ENCODE peak calls at places on chromosomes 5 and 9, in five cellular contexts. One of them, this sample, is unnamed.

GRCh38 chr5:120388016-120388781 is 75.9 kb upstream of the PRR16 start:
- DNase-seq in heart left ventricle: no peak
- DNase-seq in IMR-90: peak
- DNase-seq in endodermal cell: no peak
- DNase-seq in body of pancreas: no peak
- DNase-seq in this sample: no peak

GRCh38 chr5:78486223-78486622 is 125.8 kb downstream of the SCAMP1 start:
- DNase-seq in heart left ventricle: no peak
- DNase-seq in IMR-90: no peak
- DNase-seq in endodermal cell: no peak
- DNase-seq in body of pancreas: no peak
- DNase-seq in this sample: no peak

GRCh38 chr5:75236322-75237316 is at the start of gene ANKRD31:
- DNase-seq in heart left ventricle: peak
- DNase-seq in IMR-90: peak
- DNase-seq in endodermal cell: peak
- DNase-seq in body of pancreas: peak
- DNase-seq in this sample: peak

GRCh38 chr5:94577466-94578245 is 40.7 kb downstream of the KIAA0825 start:
- DNase-seq in heart left ventricle: no peak
- DNase-seq in IMR-90: no peak
- DNase-seq in endodermal cell: no peak
- DNase-seq in body of pancreas: no peak
- DNase-seq in this sample: no peak

GRCh38 chr9:15180124-15180523 is 126.9 kb downstream of the TTC39B start:
- DNase-seq in heart left ventricle: no peak
- DNase-seq in IMR-90: no peak
- DNase-seq in endodermal cell: no peak
- DNase-seq in body of pancreas: no peak
- DNase-seq in this sample: no peak

GRCh38 chr5:40066616-40067015 is 613.1 kb upstream of the PTGER4 start:
- DNase-seq in heart left ventricle: no peak
- DNase-seq in IMR-90: no peak
- DNase-seq in endodermal cell: no peak
- DNase-seq in body of pancreas: no peak
- DNase-seq in this sample: no peak

GRCh38 chr5:128036961-128037360 is 46.6 kb upstream of the SLC12A2 start:
- DNase-seq in heart left ventricle: no peak
- DNase-seq in IMR-90: peak
- DNase-seq in endodermal cell: no peak
- DNase-seq in body of pancreas: peak
- DNase-seq in this sample: no peak

GRCh38 chr5:169978744-169979143 is 1.6 kb downstream of the INSYN2B start:
- DNase-seq in heart left ventricle: no peak
- DNase-seq in IMR-90: no peak
- DNase-seq in endodermal cell: no peak
- DNase-seq in body of pancreas: no peak
- DNase-seq in this sample: no peak

GRCh38 chr9:112925058-112925641 is 34.5 kb upstream of the SLC46A2 start:
- DNase-seq in heart left ventricle: no peak
- DNase-seq in IMR-90: peak
- DNase-seq in endodermal cell: peak
- DNase-seq in body of pancreas: peak
- DNase-seq in this sample: no peak

GRCh38 chr5:53874409-53874808 is 314.0 kb downstream of the NDUFS4 start:
- DNase-seq in heart left ventricle: no peak
- DNase-seq in IMR-90: no peak
- DNase-seq in endodermal cell: peak
- DNase-seq in body of pancreas: no peak
- DNase-seq in this sample: no peak

GRCh38 chr9:124602632-124603031 is 95.4 kb upstream of the NR5A1 start:
- DNase-seq in heart left ventricle: no peak
- DNase-seq in IMR-90: no peak
- DNase-seq in endodermal cell: no peak
- DNase-seq in body of pancreas: no peak
- DNase-seq in this sample: no peak

GRCh38 chr5:168776023-168776422 is 196.9 kb upstream of the PANK3 start:
- DNase-seq in heart left ventricle: no peak
- DNase-seq in IMR-90: no peak
- DNase-seq in endodermal cell: no peak
- DNase-seq in body of pancreas: no peak
- DNase-seq in this sample: no peak

GRCh38 chr5:132010645-132011560 is 555 bp downstream of the ACSL6 start:
- DNase-seq in heart left ventricle: no peak
- DNase-seq in IMR-90: no peak
- DNase-seq in endodermal cell: peak
- DNase-seq in body of pancreas: no peak
- DNase-seq in this sample: no peak

GRCh38 chr5:142171270-142171669 is 62.7 kb downstream of the NDFIP1 start:
- DNase-seq in heart left ventricle: no peak
- DNase-seq in IMR-90: no peak
- DNase-seq in endodermal cell: peak
- DNase-seq in body of pancreas: no peak
- DNase-seq in this sample: no peak
- TF ChIP-seq CTCF in heart left ventricle: no peak
- TF ChIP-seq CTCF in IMR-90: no peak
- TF ChIP-seq CTCF in endodermal cell: peak
- TF ChIP-seq CTCF in body of pancreas: no peak
- TF ChIP-seq CTCF in this sample: no peak

DNA sequence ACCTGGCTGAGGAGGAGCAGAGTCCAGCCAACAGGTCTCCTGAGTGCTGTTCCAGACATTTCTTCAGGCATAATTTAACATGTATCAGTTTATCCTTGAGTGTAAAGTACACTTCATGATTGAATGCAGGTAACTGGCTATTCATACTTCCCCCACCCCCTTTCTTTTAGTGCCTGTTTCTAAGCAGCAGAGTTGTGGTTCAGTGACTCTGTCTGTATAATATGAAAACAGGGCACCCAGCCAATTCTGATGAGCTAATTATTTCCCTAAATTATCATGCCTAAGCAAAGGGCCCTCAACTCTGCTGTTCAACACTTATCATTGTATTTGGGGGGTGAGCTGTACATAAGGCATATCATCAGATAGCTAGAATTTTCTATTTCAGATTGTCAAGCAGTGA is 51.9 kb upstream of the ZSWIM6 start:
- DNase-seq in heart left ventricle: peak
- DNase-seq in IMR-90: peak
- DNase-seq in endodermal cell: no peak
- DNase-seq in body of pancreas: peak
- DNase-seq in this sample: no peak
- H3K27ac ChIP-seq in heart left ventricle: no peak
- H3K27ac ChIP-seq in IMR-90: no peak
- H3K27ac ChIP-seq in endodermal cell: no peak
- H3K27ac ChIP-seq in body of pancreas: peak
- H3K27ac ChIP-seq in this sample: no peak

GRCh38 chr9:126342621-126343031 is 16.0 kb downstream of the MVB12B start:
- DNase-seq in heart left ventricle: no peak
- DNase-seq in IMR-90: no peak
- DNase-seq in endodermal cell: no peak
- DNase-seq in body of pancreas: no peak
- DNase-seq in this sample: peak
- H3K4me3 ChIP-seq in heart left ventricle: no peak
- H3K4me3 ChIP-seq in IMR-90: no peak
- H3K4me3 ChIP-seq in endodermal cell: no peak
- H3K4me3 ChIP-seq in body of pancreas: no peak
- H3K4me3 ChIP-seq in this sample: no peak

DNA sequence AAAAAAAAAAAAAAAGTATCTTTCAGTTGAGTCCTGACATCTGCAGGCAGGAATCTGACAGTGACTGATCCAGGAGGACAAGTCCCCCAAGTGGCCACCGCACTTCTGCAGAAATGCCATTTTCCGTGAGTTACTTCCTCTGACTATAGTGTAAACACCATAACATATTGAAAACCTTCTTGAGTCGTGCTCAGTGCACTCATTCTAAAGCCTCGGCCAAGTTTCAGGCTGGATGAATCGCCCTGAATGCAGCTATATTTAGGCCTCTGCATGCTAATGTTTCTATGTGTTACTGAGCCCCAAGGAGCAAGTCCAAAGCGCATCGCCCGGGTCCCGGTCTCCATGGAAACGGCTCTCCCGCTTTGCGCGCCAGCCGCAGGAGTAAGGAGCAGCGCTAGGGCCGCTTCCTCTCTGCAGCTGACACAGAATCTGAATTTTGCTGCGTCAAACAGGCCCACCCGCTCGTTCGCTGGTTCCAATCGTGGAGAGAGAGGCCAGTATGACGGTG is 335.4 kb downstream of the MSX2 start:
- DNase-seq in heart left ventricle: peak
- DNase-seq in IMR-90: peak
- DNase-seq in endodermal cell: peak
- DNase-seq in body of pancreas: peak
- DNase-seq in this sample: no peak
- TF ChIP-seq CTCF in heart left ventricle: no peak
- TF ChIP-seq CTCF in IMR-90: peak
- TF ChIP-seq CTCF in endodermal cell: peak
- TF ChIP-seq CTCF in body of pancreas: no peak
- TF ChIP-seq CTCF in this sample: no peak

GRCh38 chr9:85108229-85108628 is 438.7 kb downstream of the NTRK2 start:
- DNase-seq in heart left ventricle: no peak
- DNase-seq in IMR-90: no peak
- DNase-seq in endodermal cell: no peak
- DNase-seq in body of pancreas: no peak
- DNase-seq in this sample: no peak
- H3K27ac ChIP-seq in heart left ventricle: no peak
- H3K27ac ChIP-seq in IMR-90: no peak
- H3K27ac ChIP-seq in endodermal cell: no peak
- H3K27ac ChIP-seq in body of pancreas: no peak
- H3K27ac ChIP-seq in this sample: no peak

GRCh38 chr9:130936285-130937117 is 2.5 kb downstream of the FIBCD1 start:
- DNase-seq in heart left ventricle: no peak
- DNase-seq in IMR-90: peak
- DNase-seq in endodermal cell: peak
- DNase-seq in body of pancreas: no peak
- DNase-seq in this sample: peak

GRCh38 chr9:130939405-130939941 is 426 bp upstream of the FIBCD1 start:
- DNase-seq in heart left ventricle: no peak
- DNase-seq in IMR-90: peak
- DNase-seq in endodermal cell: no peak
- DNase-seq in body of pancreas: no peak
- DNase-seq in this sample: no peak

GRCh38 chr9:130938652-130939404 is at the start of gene FIBCD1:
- DNase-seq in heart left ventricle: no peak
- DNase-seq in IMR-90: peak
- DNase-seq in endodermal cell: peak
- DNase-seq in body of pancreas: no peak
- DNase-seq in this sample: no peak

GRCh38 chr9:130937146-130938076 is 1.6 kb downstream of the FIBCD1 start:
- DNase-seq in heart left ventricle: no peak
- DNase-seq in IMR-90: no peak
- DNase-seq in endodermal cell: peak
- DNase-seq in body of pancreas: no peak
- DNase-seq in this sample: no peak

GRCh38 chr9:130938184-130938651 is 829 bp downstream of the FIBCD1 start:
- DNase-seq in heart left ventricle: no peak
- DNase-seq in IMR-90: no peak
- DNase-seq in endodermal cell: no peak
- DNase-seq in body of pancreas: no peak
- DNase-seq in this sample: no peak
- H3K4me3 ChIP-seq in heart left ventricle: peak
- H3K4me3 ChIP-seq in IMR-90: peak
- H3K4me3 ChIP-seq in endodermal cell: peak
- H3K4me3 ChIP-seq in body of pancreas: no peak
- H3K4me3 ChIP-seq in this sample: peak

GRCh38 chr9:95116002-95116819 is 201.3 kb downstream of the FANCC start:
- DNase-seq in heart left ventricle: no peak
- DNase-seq in IMR-90: no peak
- DNase-seq in endodermal cell: peak
- DNase-seq in body of pancreas: peak
- DNase-seq in this sample: no peak
- TF ChIP-seq CTCF in heart left ventricle: no peak
- TF ChIP-seq CTCF in IMR-90: no peak
- TF ChIP-seq CTCF in endodermal cell: peak
- TF ChIP-seq CTCF in body of pancreas: peak
- TF ChIP-seq CTCF in this sample: peak

GRCh38 chr9:136472640-136473353 is 10.0 kb downstream of the SEC16A start:
- DNase-seq in heart left ventricle: no peak
- DNase-seq in IMR-90: no peak
- DNase-seq in endodermal cell: no peak
- DNase-seq in body of pancreas: no peak
- DNase-seq in this sample: no peak
- H3K27ac ChIP-seq in heart left ventricle: no peak
- H3K27ac ChIP-seq in IMR-90: no peak
- H3K27ac ChIP-seq in endodermal cell: no peak
- H3K27ac ChIP-seq in body of pancreas: no peak
- H3K27ac ChIP-seq in this sample: no peak

GRCh38 chr9:138116521-138116920 is 238.9 kb downstream of the CACNA1B start:
- DNase-seq in heart left ventricle: no peak
- DNase-seq in IMR-90: no peak
- DNase-seq in endodermal cell: peak
- DNase-seq in body of pancreas: no peak
- DNase-seq in this sample: peak

GRCh38 chr9:138117101-138117750 is 239.6 kb downstream of the CACNA1B start:
- DNase-seq in heart left ventricle: no peak
- DNase-seq in IMR-90: no peak
- DNase-seq in endodermal cell: peak
- DNase-seq in body of pancreas: no peak
- DNase-seq in this sample: no peak

GRCh38 chr9:138117836-138118235 is 240.3 kb downstream of the CACNA1B start:
- DNase-seq in heart left ventricle: no peak
- DNase-seq in IMR-90: no peak
- DNase-seq in endodermal cell: peak
- DNase-seq in body of pancreas: no peak
- DNase-seq in this sample: no peak

GRCh38 chr9:138114501-138115245 is 237.1 kb downstream of the CACNA1B start:
- DNase-seq in heart left ventricle: no peak
- DNase-seq in IMR-90: no peak
- DNase-seq in endodermal cell: no peak
- DNase-seq in body of pancreas: no peak
- DNase-seq in this sample: no peak

GRCh38 chr9:138115506-138115905 is 237.9 kb downstream of the CACNA1B start:
- DNase-seq in heart left ventricle: no peak
- DNase-seq in IMR-90: no peak
- DNase-seq in endodermal cell: no peak
- DNase-seq in body of pancreas: no peak
- DNase-seq in this sample: peak
- H3K4me3 ChIP-seq in heart left ventricle: no peak
- H3K4me3 ChIP-seq in IMR-90: no peak
- H3K4me3 ChIP-seq in endodermal cell: no peak
- H3K4me3 ChIP-seq in body of pancreas: no peak
- H3K4me3 ChIP-seq in this sample: no peak

This sample was measured in coronary artery.